ENCODE peak calls at places on chromosomes 12 and 14, in six cellular contexts. U, L, O, Q, F and Y are unnamed samples.

GRCh38 chr12:67714648-67715047 is 66.1 kb downstream of the DYRK2 start:
- DNase-seq in U (no peak), L (no peak), O (peak; percentile 61), Q (no peak), F (no peak), Y (no peak)

GRCh38 chr12:112188130-112188830 is 62.9 kb downstream of the TRAFD1 start:
- DNase-seq in U (no peak), L (no peak), O (no peak), Q (no peak), F (peak; percentile 15), Y (no peak)

GRCh38 chr14:55662757-55663156 is 82.8 kb downstream of the KTN1 start:
- DNase-seq in U (no peak), L (no peak), O (no peak), Q (no peak), F (no peak), Y (peak; percentile 62)

GRCh38 chr12:10364839-10365681 is 24.8 kb downstream of the KLRK1 start:
- DNase-seq in U (peak; percentile 71), L (no peak), O (peak; percentile 53), Q (peak; percentile 82), F (peak; percentile 79), Y (peak; percentile 87)

GRCh38 chr12:93862424-93862823 is 185.2 kb downstream of the CRADD start:
- DNase-seq in U (no peak), L (no peak), O (no peak), Q (no peak), F (no peak), Y (no peak)

GRCh38 chr12:79826267-79827128 is 108.4 kb downstream of the PPP1R12A start:
- DNase-seq in U (no peak), L (no peak), O (no peak), Q (no peak), F (no peak), Y (no peak)

GRCh38 chr14:77077040-77077439 is 21.0 kb upstream of the CIPC start:
- DNase-seq in U (no peak), L (no peak), O (no peak), Q (no peak), F (no peak), Y (no peak)

GRCh38 chr14:24941719-24942118 is 108.2 kb downstream of the STXBP6 start:
- DNase-seq in U (no peak), L (no peak), O (no peak), Q (no peak), F (no peak), Y (no peak)

GRCh38 chr14:69475194-69475818 is 9.2 kb upstream of the PLEKHD1 start:
- DNase-seq in U (no peak), L (no peak), O (peak; percentile 56), Q (peak; percentile 25), F (no peak), Y (peak; percentile 26)

GRCh38 chr12:124992874-124993567 is 424 bp upstream of the BRI3BP start:
- DNase-seq in U (peak; percentile 91), L (no peak), O (peak; percentile 97), Q (peak; percentile 52), F (no peak), Y (peak; percentile 85)

GRCh38 chr12:104197264-104197663 is 18.3 kb upstream of the TXNRD1 start:
- DNase-seq in U (no peak), L (no peak), O (no peak), Q (no peak), F (no peak), Y (no peak)

GRCh38 chr12:52952082-52952801 is 3.3 kb downstream of the KRT18 start:
- DNase-seq in U (no peak), L (no peak), O (peak; percentile 64), Q (no peak), F (no peak), Y (no peak)

GRCh38 chr12:6218526-6218925 is 18.3 kb downstream of the CD9 start:
- DNase-seq in U (no peak), L (no peak), O (no peak), Q (no peak), F (no peak), Y (no peak)

GRCh38 chr14:103422981-103423600 is 37.9 kb downstream of the MARK3 start:
- DNase-seq in U (no peak), L (no peak), O (no peak), Q (no peak), F (no peak), Y (no peak)

GRCh38 chr12:28780096-28780495 is 369.0 kb upstream of the FAR2 start:
- DNase-seq in U (no peak), L (no peak), O (peak; percentile 88), Q (peak; percentile 75), F (no peak), Y (no peak)

GRCh38 chr14:25461780-25462179 is 411.8 kb upstream of the STXBP6 start:
- DNase-seq in U (no peak), L (no peak), O (no peak), Q (no peak), F (no peak), Y (no peak)

GRCh38 chr14:33686218-33686617 is 264.7 kb downstream of the EGLN3 start:
- DNase-seq in U (no peak), L (no peak), O (no peak), Q (peak; percentile 41), F (no peak), Y (no peak)

GRCh38 chr14:58772814-58773620 is 135.3 kb downstream of the DACT1 start:
- DNase-seq in U (peak; percentile 12), L (no peak), O (no peak), Q (no peak), F (no peak), Y (no peak)

GRCh38 chr12:128693115-128693514 is 130.6 kb downstream of the SLC15A4 start:
- DNase-seq in U (no peak), L (no peak), O (no peak), Q (no peak), F (no peak), Y (no peak)

GRCh38 chr12:123972448-123973401 is at the start of the genes CCDC92 and ZNF664:
- DNase-seq in U (peak; percentile 83), L (peak; percentile 76), O (peak; percentile 94), Q (peak; percentile 89), F (peak; percentile 95), Y (peak; percentile 89)
- TF ChIP-seq POLR2A in U (peak; percentile 72), L (peak; percentile 69), O (peak; percentile 90), Q (peak; percentile 62), F (no peak), Y (peak; percentile 30)

GRCh38 chr12:132777614-132778013 is 16.0 kb upstream of the ANKLE2 start:
- DNase-seq in U (no peak), L (no peak), O (no peak), Q (no peak), F (no peak), Y (no peak)
- TF ChIP-seq POLR2A in U (no peak), L (no peak), O (no peak), Q (no peak), F (no peak), Y (no peak)

GRCh38 chr14:95518045-95518751 is 1.7 kb upstream of the SYNE3 start:
- DNase-seq in U (no peak), L (no peak), O (no peak), Q (peak; percentile 63), F (no peak), Y (no peak)

GRCh38 chr14:95522116-95522515 is 5.7 kb upstream of the SYNE3 start:
- DNase-seq in U (no peak), L (no peak), O (no peak), Q (no peak), F (no peak), Y (no peak)

GRCh38 chr14:95521001-95521400 is 4.6 kb upstream of the SYNE3 start:
- DNase-seq in U (no peak), L (no peak), O (no peak), Q (no peak), F (no peak), Y (no peak)

GRCh38 chr14:95520346-95520745 is 3.9 kb upstream of the SYNE3 start:
- DNase-seq in U (no peak), L (no peak), O (no peak), Q (no peak), F (no peak), Y (no peak)

DNA sequence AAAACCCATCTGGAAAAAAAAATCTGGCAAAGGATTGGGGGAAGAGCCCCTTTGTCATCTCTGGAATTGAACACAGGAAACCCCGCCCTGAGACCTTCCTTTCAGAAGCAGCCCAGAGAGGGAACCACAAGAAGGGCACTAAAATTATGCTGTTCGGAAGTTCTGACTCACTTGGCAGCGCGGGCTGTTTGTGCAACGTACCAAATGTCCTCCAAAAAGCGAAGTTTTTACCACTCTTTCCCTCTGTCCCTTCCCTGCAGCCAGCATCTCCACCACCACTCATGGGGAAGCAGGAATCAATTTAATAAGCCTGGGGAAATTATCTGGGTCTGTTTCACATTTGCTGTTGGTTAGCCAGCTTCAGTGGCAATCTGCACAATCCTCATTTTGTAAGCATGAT is 3.2 kb upstream of the SYNE3 start:
- DNase-seq in U (peak; percentile 56), L (peak; percentile 72), O (no peak), Q (peak; percentile 81), F (peak; percentile 90), Y (peak; percentile 35)
- TF ChIP-seq POLR2A in U (no peak), L (no peak), O (no peak), Q (no peak), F (no peak), Y (no peak)

GRCh38 chr12:46360908-46361666 is 11.5 kb downstream of the SLC38A2 start:
- DNase-seq in U (no peak), L (no peak), O (no peak), Q (no peak), F (no peak), Y (no peak)

GRCh38 chr12:46359667-46360280 is 12.8 kb downstream of the SLC38A2 start:
- DNase-seq in U (no peak), L (no peak), O (no peak), Q (no peak), F (no peak), Y (no peak)

GRCh38 chr12:46360370-46360769 is 12.2 kb downstream of the SLC38A2 start:
- DNase-seq in U (no peak), L (no peak), O (no peak), Q (no peak), F (no peak), Y (no peak)

GRCh38 chr12:46362895-46363581 is 9.5 kb downstream of the SLC38A2 start:
- DNase-seq in U (no peak), L (no peak), O (no peak), Q (no peak), F (no peak), Y (no peak)

GRCh38 chr12:46361667-46362034 is 10.9 kb downstream of the SLC38A2 start:
- DNase-seq in U (no peak), L (no peak), O (no peak), Q (no peak), F (no peak), Y (no peak)
- TF ChIP-seq POLR2A in U (no peak), L (no peak), O (no peak), Q (peak; percentile 39), F (no peak), Y (no peak)